ENCODE peak calls at places on chromosomes 7 and 10, in eight cellular contexts. M is uterus; S is fibroblast of lung; O is pancreas; D is T follicular helper cell; G is fibroblast of the aortic adventitia; Z is effector CD4-positive, alpha-beta T cell; A is HuH-7.5. K is an unnamed sample.

GRCh38 chr10:127485153-127485857 is 63.8 kb upstream of the NPS start:
- DNase-seq in M (no peak), A (no peak), S (peak), O (peak), G (no peak), D (no peak), Z (no peak), K (no peak)

GRCh38 chr7:72281325-72281724 is 130.8 kb downstream of the CALN1 start:
- DNase-seq in G (no peak), A (no peak), M (no peak), Z (no peak), D (no peak), O (no peak), S (no peak), K (no peak)

GRCh38 chr10:130757821-130758489 is 553.6 kb downstream of the TCERG1L start:
- DNase-seq in A (no peak), S (no peak), Z (no peak), D (no peak), G (no peak), M (no peak), O (no peak), K (no peak)

GRCh38 chr7:117338020-117338419 is 15.2 kb upstream of the WNT2 start:
- DNase-seq in A (no peak), S (no peak), G (peak), M (no peak), D (no peak), O (no peak), Z (no peak), K (no peak)

GRCh38 chr7:45885264-45885882 is 2.9 kb upstream of the IGFBP1 start:
- DNase-seq in A (peak), M (no peak), S (peak), Z (no peak), O (no peak), D (no peak), G (no peak), K (no peak)

GRCh38 chr7:2114052-2114451 is 118.7 kb downstream of the MAD1L1 start:
- DNase-seq in Z (no peak), M (no peak), O (no peak), S (peak), G (peak), A (no peak), D (no peak), K (no peak)

GRCh38 chr7:54904130-54904529 is 114.7 kb upstream of the EGFR start:
- DNase-seq in O (no peak), M (no peak), G (peak), S (peak), A (no peak), D (no peak), Z (no peak), K (no peak)

GRCh38 chr7:84783161-84783803 is 403.6 kb downstream of the SEMA3D start:
- DNase-seq in O (no peak), D (no peak), S (peak), A (no peak), Z (no peak), G (peak), M (no peak), K (no peak)

GRCh38 chr10:68550747-68551411 is 9.3 kb upstream of the TET1 start:
- DNase-seq in S (peak), A (peak), M (peak), Z (no peak), O (peak), G (peak), D (no peak), K (peak)

GRCh38 chr7:45592230-45592991 is 18.2 kb downstream of the ADCY1 start:
- DNase-seq in O (no peak), A (no peak), G (no peak), Z (no peak), S (no peak), M (no peak), D (no peak), K (no peak)

GRCh38 chr10:18607503-18607902 is 43.9 kb downstream of the NSUN6 start:
- DNase-seq in O (peak), Z (no peak), M (no peak), G (peak), D (no peak), S (peak), A (no peak), K (peak)

GRCh38 chr10:73889014-73889413 is 14.7 kb upstream of the CAMK2G start:
- DNase-seq in M (peak), S (peak), Z (no peak), A (no peak), G (peak), O (no peak), D (no peak), K (peak)